ENCODE peak calls at places on chromosomes 11 and 22, in seven cellular contexts. X, Z, R, P, U, W and E are unnamed samples. For H3K27me3, the result is how much of the 10 kb centered on the place peaks cover.

GRCh38 chr11:78562398-78562797 is 12.3 kb downstream of the NARS2 start:
- DNase-seq in U (no peak), X (no peak), W (no peak), P (no peak), Z (no peak), R (no peak), E (no peak)

GRCh38 chr11:93740031-93740801 is 1.1 kb downstream of the TAF1D start:
- DNase-seq in Z (no peak), X (no peak), P (peak), R (peak), U (no peak), W (no peak), E (no peak)

GRCh38 chr11:118627566-118627965 is 20.2 kb downstream of the PHLDB1 start:
- DNase-seq in Z (no peak), R (no peak), X (no peak), P (no peak), W (no peak), U (no peak), E (no peak)

GRCh38 chr22:50305658-50306566 is 1.5 kb downstream of the PLXNB2 start:
- DNase-seq in Z (peak), P (peak), U (peak), R (peak), X (peak), W (no peak), E (peak)

GRCh38 chr11:46521947-46522681 is 71.7 kb downstream of the AMBRA1 start:
- DNase-seq in R (no peak), X (no peak), W (no peak), P (no peak), Z (no peak), U (no peak), E (no peak)

GRCh38 chr22:28601915-28602314 is 77.7 kb downstream of the TTC28 start:
- DNase-seq in X (no peak), Z (no peak), R (no peak), U (no peak), W (no peak), P (no peak), E (no peak)

GRCh38 chr22:41830174-41830573 is 2.7 kb upstream of the SREBF2 start:
- DNase-seq in Z (no peak), P (no peak), R (no peak), U (no peak), X (no peak), W (no peak), E (no peak)

GRCh38 chr11:65298131-65298535 is 16.5 kb upstream of the CDC42EP2 start:
- DNase-seq in P (no peak), R (peak), U (peak), W (no peak), X (peak), Z (peak), E (peak)

GRCh38 chr11:36044636-36045035 is 100.8 kb downstream of the LDLRAD3 start:
- DNase-seq in U (no peak), X (no peak), P (no peak), W (no peak), Z (no peak), R (no peak), E (no peak)

DNA sequence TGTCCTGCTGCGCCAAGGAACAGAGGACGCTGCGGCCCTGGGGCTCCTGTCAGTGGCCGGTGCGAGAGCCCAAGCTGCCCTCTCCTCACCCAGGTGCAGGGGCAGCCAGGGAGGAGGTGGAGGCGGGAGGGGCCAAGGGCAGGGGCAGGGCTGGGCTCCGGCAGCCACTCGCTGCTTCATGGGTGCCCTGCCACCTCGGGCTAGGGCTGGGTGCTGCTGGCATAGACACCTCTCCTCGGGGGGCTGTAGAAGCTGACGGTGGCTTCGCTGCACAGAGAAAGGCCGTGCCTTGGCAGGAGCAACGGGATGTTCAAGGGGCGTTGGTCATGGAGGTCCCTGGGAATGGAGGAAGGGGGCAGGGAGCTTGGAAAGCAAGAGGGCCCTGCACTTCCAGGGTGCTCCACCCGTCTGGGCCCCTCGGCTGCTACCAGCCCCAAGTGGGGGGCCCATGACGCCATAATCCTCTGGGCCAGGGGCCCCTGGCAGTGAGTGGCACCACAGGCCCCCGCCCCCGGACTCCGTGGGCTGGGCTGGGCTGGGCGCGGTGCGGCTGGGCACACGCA is 1.6 kb upstream of the TBX1 start:
- DNase-seq in U (no peak), X (no peak), Z (no peak), R (no peak), W (no peak), P (no peak), E (no peak)
- H3K27me3 ChIP-seq in U (half or more), X (half or more), Z (under half), R (under half), W (half or more), P (half or more), E (half or more)

DNA sequence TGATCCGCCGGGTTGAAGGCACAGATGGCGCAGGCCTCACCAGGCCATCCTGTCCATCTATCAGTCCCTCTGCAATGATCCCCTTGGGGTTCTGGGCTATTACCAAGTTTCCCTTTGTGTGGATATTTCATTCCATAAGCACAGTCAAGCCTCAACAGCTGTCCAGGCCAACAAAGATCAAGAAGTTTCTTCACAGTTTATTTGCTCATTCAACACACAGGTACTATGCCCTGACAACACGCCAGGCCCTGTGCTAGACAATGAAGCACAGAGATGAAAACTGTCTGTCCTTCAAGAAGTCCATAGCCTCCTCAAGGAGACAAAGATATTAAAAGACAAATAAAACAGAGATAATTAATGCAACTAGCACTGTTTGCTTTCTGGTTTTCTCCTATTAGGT is 107.7 kb downstream of the LARGE1 start:
- DNase-seq in U (no peak), Z (no peak), X (no peak), W (no peak), P (no peak), R (no peak), E (no peak)
- H3K27ac ChIP-seq in U (no peak), Z (peak), X (peak), W (no peak), P (no peak), R (peak), E (peak)

DNA sequence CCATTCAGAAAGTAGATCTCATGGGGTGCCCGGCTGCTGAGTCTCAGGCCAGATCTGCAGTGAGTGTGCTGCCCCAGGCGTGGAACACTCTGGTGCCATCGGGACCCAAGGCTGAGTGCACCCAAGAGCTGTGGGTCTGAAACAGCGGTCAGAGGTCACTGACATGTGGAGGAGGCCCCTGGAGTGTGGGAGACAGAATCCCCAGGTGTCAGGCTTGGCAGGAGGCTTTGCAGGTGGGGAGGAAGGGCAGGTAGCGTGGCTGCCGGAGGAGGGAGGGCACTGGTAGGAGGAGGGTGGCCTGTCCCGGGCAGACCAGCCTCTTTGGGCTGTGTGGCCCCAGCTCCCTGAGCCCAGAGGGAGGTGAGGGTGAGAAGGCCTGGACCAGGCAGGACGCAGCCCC is 31.7 kb upstream of the KRTAP5-6 start:
- DNase-seq in X (no peak), U (no peak), Z (no peak), P (no peak), R (no peak), W (no peak), E (no peak)
- H3K4me3 ChIP-seq in X (no peak), U (no peak), Z (no peak), P (no peak), R (no peak), W (no peak), E (no peak)

GRCh38 chr11:45303316-45303715 is 17.2 kb upstream of the SYT13 start:
- DNase-seq in X (no peak), Z (no peak), U (no peak), P (no peak), R (no peak), W (no peak), E (no peak)

GRCh38 chr11:45301537-45302246 is 15.6 kb upstream of the SYT13 start:
- DNase-seq in X (no peak), U (no peak), R (no peak), Z (no peak), W (no peak), P (no peak), E (no peak)

GRCh38 chr11:45304992-45305335 is 18.8 kb upstream of the SYT13 start:
- DNase-seq in P (no peak), X (no peak), U (no peak), W (no peak), Z (no peak), R (no peak), E (no peak)

GRCh38 chr11:45305874-45306623 is 19.9 kb upstream of the SYT13 start:
- DNase-seq in U (no peak), X (no peak), P (no peak), W (no peak), R (no peak), Z (no peak), E (no peak)

DNA sequence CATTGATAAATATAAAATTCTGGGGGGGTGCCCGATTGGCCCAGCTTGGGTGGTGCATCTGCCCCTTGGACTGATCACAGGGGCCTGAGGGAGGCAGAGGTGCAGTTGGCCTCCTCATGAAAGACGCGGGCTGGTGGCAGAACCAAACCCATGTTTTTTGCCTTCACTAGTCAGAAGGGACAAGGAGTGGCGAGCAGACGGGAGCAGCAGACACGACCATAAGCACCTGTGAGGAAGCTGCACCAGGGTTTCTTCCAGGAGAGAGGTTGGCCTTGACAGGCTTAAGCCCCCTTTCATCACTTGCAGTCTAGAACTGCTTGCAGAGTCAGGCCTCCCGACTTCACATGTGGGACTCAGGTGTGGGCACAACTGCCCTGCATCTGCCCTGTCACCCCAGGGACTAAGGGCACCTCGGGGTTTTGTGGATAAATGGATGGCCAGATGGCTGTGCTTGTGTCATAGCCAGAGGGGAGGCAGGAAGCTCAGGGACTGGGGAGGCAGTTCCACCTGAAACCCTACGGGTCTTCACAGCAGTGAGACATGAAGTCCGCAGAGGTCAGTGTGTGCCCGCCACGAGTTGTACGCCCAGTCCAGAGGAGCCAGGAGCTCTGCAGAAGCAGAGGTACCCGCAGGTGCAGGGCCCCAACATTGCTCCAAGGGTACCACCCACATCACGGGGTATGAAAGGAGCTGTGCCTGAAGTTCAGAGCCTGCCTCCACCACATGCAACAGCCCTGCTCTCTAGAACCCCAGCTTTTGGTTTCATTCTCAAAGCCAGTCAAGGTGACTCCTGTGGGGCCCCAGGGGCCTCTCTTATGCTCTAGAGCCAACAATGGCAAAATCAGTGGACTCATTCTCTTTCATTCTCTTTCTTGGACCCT is 18.2 kb upstream of the SYT13 start:
- DNase-seq in R (no peak), P (no peak), X (no peak), Z (no peak), U (no peak), W (no peak), E (no peak)
- H3K27me3 ChIP-seq in R (under half), P (under half), X (under half), Z (under half), U (under half), W (under half), E (under half)

DNA sequence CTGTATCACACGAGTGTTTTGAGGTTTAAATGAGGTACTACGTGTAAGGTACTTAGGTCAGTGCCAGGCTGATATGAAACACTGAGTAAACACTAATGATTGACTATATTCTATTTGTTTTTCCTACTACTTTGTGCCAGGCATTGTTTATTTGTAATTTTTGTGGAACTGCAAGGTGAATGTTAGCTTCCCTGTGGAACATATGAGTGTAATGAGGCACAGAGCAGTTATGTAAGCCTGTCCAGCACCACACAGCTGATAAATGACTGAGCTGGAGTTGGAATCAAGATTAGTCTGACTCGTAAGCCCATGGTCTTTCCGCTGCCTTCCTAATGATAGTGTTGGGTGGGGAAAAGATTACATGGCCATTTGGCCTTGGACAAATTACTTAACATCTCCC is 5.9 kb downstream of the SLC37A2 start:
- DNase-seq in U (no peak), P (no peak), X (no peak), W (no peak), R (no peak), Z (no peak), E (no peak)
- H3K27ac ChIP-seq in U (no peak), P (no peak), X (no peak), W (no peak), R (no peak), Z (no peak), E (no peak)

DNA sequence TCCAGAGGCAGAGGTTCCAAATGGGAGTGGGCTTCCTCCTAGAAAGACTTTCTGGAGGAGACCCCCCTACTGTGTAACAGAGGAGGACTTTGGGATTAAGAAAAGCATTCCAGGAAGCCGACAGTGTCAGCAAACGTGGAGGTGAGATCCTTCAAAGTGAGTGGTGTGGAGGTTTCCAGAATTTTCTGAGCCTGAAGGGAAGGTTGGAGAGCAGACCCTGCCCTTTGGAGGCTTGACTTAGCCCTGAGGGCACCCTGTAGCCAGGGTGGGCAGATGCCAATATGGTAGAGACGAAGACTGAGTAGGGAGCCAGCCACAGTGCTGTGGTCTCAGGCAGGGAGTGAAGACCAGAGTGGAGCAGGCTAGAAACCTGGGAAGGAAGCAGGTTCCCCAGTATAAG is 1.8 kb upstream of the KLHL22 start:
- DNase-seq in U (no peak), R (no peak), P (no peak), X (no peak), Z (no peak), W (no peak), E (no peak)
- H3K4me3 ChIP-seq in U (no peak), R (no peak), P (no peak), X (no peak), Z (no peak), W (no peak), E (no peak)